ENCODE peak calls at places on chromosomes 16 and 17, in four cellular contexts. X is substantia nigra; L is activated CD8-positive, alpha-beta memory T cell treated with anti-CD3 and anti-CD28 coated beads, Interleukin-2, amount 50 U/mL, for 48 hours; H is frontal cortex. K is an unnamed sample.

GRCh38 chr17:76686538-76687277 is 24.1 kb downstream of the MXRA7 start:
- DNase-seq in X (no peak), L (no peak), H (no peak), K (no peak)

GRCh38 chr16:31033709-31034492 is 543 bp downstream of the STX4 start:
- DNase-seq in X (peak; percentile 87), L (peak; percentile 91), H (peak; percentile 88), K (peak; percentile 78)

GRCh38 chr17:64187093-64187895 is 57.4 kb upstream of the ERN1 start:
- DNase-seq in X (no peak), L (no peak), H (no peak), K (no peak)

GRCh38 chr16:47644166-47644565 is 183.0 kb downstream of the PHKB start:
- DNase-seq in X (no peak), L (no peak), H (no peak), K (no peak)

GRCh38 chr16:56800355-56800754 is 64.7 kb upstream of the SLC12A3 start:
- DNase-seq in X (no peak), L (no peak), H (no peak), K (no peak)

GRCh38 chr16:12518238-12519004 is 285.3 kb downstream of the CPPED1 start:
- DNase-seq in X (no peak), L (no peak), H (no peak), K (no peak)

GRCh38 chr16:81201267-81201666 is 37.2 kb upstream of the BCO1 start:
- DNase-seq in X (peak; percentile 28), L (no peak), H (no peak), K (no peak)

GRCh38 chr17:69761767-69762321 is 313.2 kb upstream of the KCNJ16 start:
- DNase-seq in X (no peak), L (no peak), H (no peak), K (no peak)

GRCh38 chr17:48376926-48377325 is 53.1 kb downstream of the SKAP1 start:
- DNase-seq in X (no peak), L (no peak), H (no peak), K (no peak)

GRCh38 chr16:6483634-6484033 is 849.0 kb upstream of the RBFOX1 start:
- DNase-seq in X (peak; percentile 2), L (no peak), H (no peak), K (no peak)

GRCh38 chr16:85153656-85154091 is 41.4 kb upstream of the CIBAR2 start:
- DNase-seq in X (no peak), L (no peak), H (no peak), K (no peak)

GRCh38 chr17:4167786-4168185 is 24.8 kb downstream of the CYB5D2 start:
- DNase-seq in X (no peak), L (no peak), H (no peak), K (no peak)

GRCh38 chr16:58249388-58249779 is 45.4 kb downstream of the PRSS54 start:
- DNase-seq in X (no peak), L (no peak), H (peak; percentile 19), K (no peak)

GRCh38 chr17:37438141-37438540 is 31.5 kb downstream of the TADA2A start:
- DNase-seq in X (no peak), L (no peak), H (no peak), K (no peak)

GRCh38 chr17:57919912-57920311 is 35.3 kb downstream of the CUEDC1 start:
- DNase-seq in X (no peak), L (no peak), H (no peak), K (no peak)

GRCh38 chr17:17078832-17079231 is 36.6 kb downstream of the MPRIP start:
- DNase-seq in X (no peak), L (no peak), H (no peak), K (no peak)

GRCh38 chr17:6669479-6670212 is 18.1 kb downstream of the C17orf100 start:
- DNase-seq in X (no peak), L (no peak), H (no peak), K (no peak)

GRCh38 chr16:21283521-21284289 is 5.6 kb upstream of the CRYM start:
- DNase-seq in X (no peak), L (no peak), H (no peak), K (no peak)

GRCh38 chr16:87316450-87316922 is 706 bp downstream of the C16orf95 start:
- DNase-seq in X (no peak), L (no peak), H (no peak), K (no peak)

GRCh38 chr17:2837147-2837561 is 40.9 kb downstream of the RAP1GAP2 start:
- DNase-seq in X (no peak), L (no peak), H (no peak), K (peak; percentile 21)

GRCh38 chr17:39939588-39940419 is 12.3 kb downstream of the LRRC3C start:
- DNase-seq in X (no peak), L (no peak), H (no peak), K (no peak)

K was measured in effector CD8-positive, alpha-beta T cell.